ENCODE peak calls at places on chromosomes 4 and X, in six cellular contexts. O, E, U, D, G and X are unnamed samples.

GRCh38 chrX:24242649-24243556 is 71.0 kb downstream of the SUPT20HL2 start:
- DNase-seq in O (no peak), E (no peak), U (peak), D (peak), G (no peak), X (no peak)

GRCh38 chr4:41525129-41525528 is 12.8 kb upstream of the LIMCH1 start:
- DNase-seq in O (peak), E (no peak), U (no peak), D (no peak), G (peak), X (no peak)

GRCh38 chr4:158873795-158874359 is 105.1 kb downstream of the FNIP2 start:
- DNase-seq in O (peak), E (no peak), U (peak), D (no peak), G (peak), X (peak)

GRCh38 chr4:84615355-84615754 is 32.4 kb downstream of the CDS1 start:
- DNase-seq in O (no peak), E (no peak), U (no peak), D (no peak), G (no peak), X (no peak)

GRCh38 chr4:1356181-1356998 is 9.4 kb downstream of the UVSSA start:
- DNase-seq in O (peak), E (peak), U (peak), D (peak), G (no peak), X (peak)

GRCh38 chr4:119135721-119136121 is at the start of gene MYOZ2:
- DNase-seq in O (no peak), E (no peak), U (peak), D (no peak), G (no peak), X (peak)

GRCh38 chr4:183337833-183338232 is 15.6 kb upstream of the CLDN24 start:
- DNase-seq in O (no peak), E (no peak), U (peak), D (no peak), G (peak), X (no peak)

GRCh38 chr4:16721618-16722291 is 176.7 kb downstream of the LDB2 start:
- DNase-seq in O (no peak), E (no peak), U (peak), D (no peak), G (no peak), X (peak)

GRCh38 chr4:7904108-7904516 is 35.5 kb downstream of the AFAP1 start:
- DNase-seq in O (no peak), E (no peak), U (peak), D (no peak), G (no peak), X (peak)

GRCh38 chrX:154352466-154352865 is 22.0 kb downstream of the FLNA start:
- DNase-seq in O (no peak), E (no peak), U (no peak), D (no peak), G (no peak), X (no peak)